ENCODE peak calls at places on chromosome 9, in five cellular contexts. D is AG10803, R is mammary epithelial cell, X is MM.1S, K is lower lobe of right lung. G is an unnamed sample.

GRCh38 chr9:10512144-10512543 is 100.7 kb downstream of the PTPRD start:
- DNase-seq in X (no peak), R (no peak), K (no peak), D (no peak), G (no peak)

GRCh38 chr9:98842510-98842909 is 35.0 kb downstream of the GALNT12 start:
- DNase-seq in X (no peak), K (no peak), R (no peak), D (no peak), G (no peak)

GRCh38 chr9:93536167-93536566 is 40.2 kb upstream of the PHF2 start:
- DNase-seq in X (no peak), R (no peak), K (no peak), D (no peak), G (no peak)

GRCh38 chr9:35689601-35690446 is at the start of gene TPM2:
- DNase-seq in K (peak), D (peak), R (peak), X (no peak), G (peak)

GRCh38 chr9:129221233-129221632 is 43.2 kb upstream of the IER5L start:
- DNase-seq in K (no peak), R (no peak), D (no peak), X (peak), G (no peak)

GRCh38 chr9:84702469-84702868 is 32.9 kb downstream of the NTRK2 start:
- DNase-seq in K (no peak), X (no peak), D (no peak), R (no peak), G (no peak)

GRCh38 chr9:93950619-93951601 is 4.2 kb downstream of the BARX1 start:
- DNase-seq in D (peak), X (peak), K (no peak), R (peak), G (peak)

GRCh38 chr9:125845271-125845808 is 98.2 kb downstream of the PBX3 start:
- DNase-seq in X (no peak), R (no peak), D (no peak), K (no peak), G (no peak)

GRCh38 chr9:30970186-30970585 is 1414.3 kb upstream of the ACO1 start:
- DNase-seq in K (no peak), R (no peak), X (no peak), D (no peak), G (no peak)

GRCh38 chr9:101148344-101148743 is 119.8 kb downstream of the PLPPR1 start:
- DNase-seq in R (no peak), D (no peak), K (no peak), X (no peak), G (no peak)
- TF ChIP-seq CTCF in R (no peak), D (no peak), K (no peak), X (no peak), G (no peak)

DNA sequence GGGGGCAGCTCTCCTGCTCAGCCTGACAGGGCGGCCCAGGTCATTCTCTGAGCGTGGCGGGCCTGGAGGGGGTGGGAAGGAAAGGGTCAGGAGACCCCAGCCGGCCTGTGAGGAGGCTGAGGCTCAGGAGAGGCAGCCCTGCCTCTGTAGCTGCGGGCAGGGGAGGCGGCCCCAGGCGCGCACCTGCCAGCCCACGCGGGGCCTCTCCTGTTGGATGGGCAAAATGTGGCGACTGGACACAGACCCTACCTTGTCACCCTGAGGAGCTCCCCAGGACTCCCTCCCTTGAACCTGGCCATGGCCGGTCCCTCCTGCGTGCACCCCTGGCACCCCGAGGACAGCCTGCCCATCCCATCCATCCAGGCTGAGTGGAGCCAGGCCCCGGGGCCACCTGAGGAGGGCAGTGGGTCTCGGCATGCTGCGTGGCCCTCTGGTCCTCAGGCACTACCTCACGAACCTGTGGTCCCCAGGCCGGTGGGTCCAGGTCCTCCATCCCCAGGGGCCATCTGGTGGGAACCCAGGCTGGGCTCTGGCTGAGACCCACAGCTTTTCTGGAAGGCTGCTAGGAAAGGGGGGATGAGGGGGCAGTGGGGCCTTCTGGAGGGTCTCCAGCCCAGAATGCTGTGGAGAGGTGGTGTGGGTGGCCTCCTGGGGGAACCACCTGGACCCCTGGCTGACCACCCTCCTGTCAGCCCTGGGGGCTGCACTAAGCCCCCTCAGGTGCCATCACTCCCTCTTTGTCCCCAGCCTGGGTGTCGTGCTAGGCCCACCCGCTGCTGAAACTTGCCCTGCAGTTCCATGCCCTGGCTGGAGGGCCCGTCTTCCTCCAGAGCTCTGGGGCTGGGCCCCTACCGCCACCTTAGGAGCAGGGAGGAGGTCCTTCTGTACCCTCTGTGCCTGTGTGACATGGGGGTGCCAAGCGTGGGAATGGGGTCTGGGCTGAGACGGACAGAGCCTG is 15.2 kb upstream of the NRARP start:
- DNase-seq in X (no peak), D (no peak), R (no peak), K (no peak), G (no peak)
- H3K4me3 ChIP-seq in X (no peak), D (no peak), R (no peak), K (no peak), G (no peak)

DNA sequence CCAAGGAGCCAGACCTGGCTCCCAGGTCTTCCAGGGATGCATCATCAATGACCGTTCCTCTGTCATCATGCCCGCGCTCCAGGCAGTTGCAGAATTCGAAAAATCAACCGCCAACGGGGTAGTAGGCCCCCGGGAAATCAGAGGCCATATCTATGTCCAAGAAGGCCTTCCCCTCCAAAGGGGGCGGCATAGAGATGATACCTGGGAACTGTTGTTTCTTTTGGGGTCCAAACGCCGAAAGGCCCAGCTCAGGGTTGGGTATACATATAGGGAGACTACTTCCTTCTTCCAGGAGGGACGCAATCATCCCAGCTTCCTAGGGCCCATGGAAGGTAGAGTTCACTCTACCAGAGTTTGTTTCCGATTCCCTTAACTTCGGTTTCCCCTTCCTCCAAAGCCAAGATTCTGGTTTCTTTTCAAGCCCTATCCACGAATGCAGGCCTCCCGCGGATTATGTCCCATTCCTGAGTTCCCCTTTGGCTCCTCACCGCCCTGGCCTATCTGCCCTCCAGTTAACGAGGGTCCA is 754 bp downstream of the DCAF12 start:
- DNase-seq in R (peak), D (peak), K (no peak), X (peak), G (peak)
- TF ChIP-seq CTCF in R (peak), D (no peak), K (no peak), X (no peak), G (peak)

DNA sequence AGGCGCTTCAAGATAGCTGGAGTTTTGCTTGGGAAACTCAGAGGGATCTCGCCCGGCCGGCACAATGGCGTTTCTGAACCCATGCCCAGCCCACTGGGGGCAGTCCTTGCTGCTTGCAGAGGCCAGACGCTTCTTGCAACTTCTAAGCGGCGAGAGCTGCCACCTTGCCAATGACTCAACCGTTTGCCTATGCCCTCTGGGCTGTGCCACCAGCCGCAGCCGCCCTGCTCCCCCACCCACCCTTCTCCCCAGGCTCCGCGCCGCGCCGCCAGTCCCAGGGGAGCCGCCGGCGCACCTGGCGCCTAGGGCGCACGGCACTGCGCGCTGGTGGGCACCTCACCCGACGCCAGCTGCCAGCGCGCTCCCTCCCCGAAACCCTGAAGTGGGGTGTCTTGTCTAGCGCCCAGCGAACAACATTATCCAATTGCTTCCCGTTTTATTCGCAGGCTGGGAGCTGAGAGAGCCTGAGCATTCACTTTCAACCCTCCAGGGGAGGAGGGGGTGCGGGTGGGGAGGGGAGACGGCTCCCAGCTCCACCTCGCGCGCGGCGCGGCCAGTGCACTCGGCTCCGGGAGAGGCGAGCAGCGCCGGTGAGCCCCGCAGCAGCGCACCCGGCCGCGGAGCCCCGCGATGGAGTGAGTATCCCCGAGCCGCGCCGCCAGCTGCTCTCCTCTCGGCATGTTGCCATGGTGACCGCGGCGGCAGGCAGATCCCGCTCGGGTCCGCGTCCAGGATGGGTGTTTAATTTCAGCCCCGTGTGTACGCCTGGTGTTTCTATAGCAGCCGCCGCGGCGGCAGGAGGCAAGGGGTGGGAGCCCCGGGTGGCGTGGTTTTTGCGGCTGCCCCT is 139.5 kb upstream of the PALM2AKAP2 start:
- DNase-seq in X (no peak), R (peak), K (peak), D (peak), G (peak)
- H3K4me3 ChIP-seq in X (peak), R (peak), K (peak), D (peak), G (peak)